ENCODE peak calls at places on chromosomes 11 and 22, in nine cellular contexts. O, J, F, A, C, G, Q, W and R are unnamed samples.

GRCh38 chr11:61075891-61076290 is 26.4 kb upstream of the CD5 start:
- DNase-seq in O (no peak), J (peak; percentile 37), F (no peak), A (no peak), C (no peak), G (peak; percentile 49), Q (peak; percentile 32), W (peak; percentile 53), R (no peak)

GRCh38 chr11:17790453-17790852 is 55.9 kb downstream of the KCNC1 start:
- DNase-seq in O (no peak), J (peak; percentile 24), F (no peak), A (no peak), C (no peak), G (no peak), Q (peak; percentile 83), W (no peak), R (no peak)

GRCh38 chr11:19187101-19187500 is 14.7 kb downstream of the CSRP3 start:
- DNase-seq in O (no peak), J (peak; percentile 31), F (peak; percentile 68), A (no peak), C (no peak), G (no peak), Q (no peak), W (no peak), R (no peak)

GRCh38 chr11:86722041-86722440 is 49.6 kb upstream of the ME3 start:
- DNase-seq in O (no peak), J (no peak), F (no peak), A (no peak), C (no peak), G (no peak), Q (peak; percentile 69), W (peak; percentile 36), R (no peak)

GRCh38 chr11:128456566-128457268 is 130.6 kb downstream of the ETS1 start:
- DNase-seq in O (no peak), J (no peak), F (no peak), A (no peak), C (no peak), G (no peak), Q (no peak), W (no peak), R (no peak)

GRCh38 chr22:24550028-24550901 is 4.7 kb downstream of the GUCD1 start:
- DNase-seq in O (no peak), J (no peak), F (no peak), A (peak; percentile 81), C (no peak), G (no peak), Q (no peak), W (no peak), R (no peak)

GRCh38 chr22:39013923-39014722 is at the start of gene APOBEC3C:
- DNase-seq in O (peak; percentile 11), J (peak; percentile 57), F (peak; percentile 78), A (peak; percentile 87), C (no peak), G (peak; percentile 60), Q (peak; percentile 90), W (peak; percentile 93), R (peak; percentile 90)

GRCh38 chr11:108734956-108735559 is 70.2 kb downstream of the DDX10 start:
- DNase-seq in O (no peak), J (no peak), F (no peak), A (no peak), C (no peak), G (no peak), Q (peak; percentile 26), W (peak; percentile 29), R (no peak)

GRCh38 chr11:81497202-81497804 is 1236.4 kb downstream of the FAM181B start:
- DNase-seq in O (no peak), J (no peak), F (peak; percentile 43), A (no peak), C (peak; percentile 20), G (peak; percentile 54), Q (peak; percentile 57), W (peak; percentile 2), R (peak; percentile 49)

GRCh38 chr11:56932572-56933235 is 56.0 kb upstream of the OR5AK2 start:
- DNase-seq in O (no peak), J (no peak), F (peak; percentile 72), A (no peak), C (peak; percentile 2), G (peak; percentile 2), Q (peak; percentile 1), W (peak; percentile 1), R (no peak)

GRCh38 chr11:112267188-112267591 is 6.5 kb upstream of the PLET1 start:
- DNase-seq in O (no peak), J (no peak), F (no peak), A (no peak), C (no peak), G (no peak), Q (no peak), W (no peak), R (no peak)

GRCh38 chr11:110059706-110060430 is 33.3 kb upstream of the ZC3H12C start:
- DNase-seq in O (no peak), J (no peak), F (peak; percentile 52), A (no peak), C (no peak), G (no peak), Q (peak; percentile 49), W (no peak), R (no peak)

GRCh38 chr22:44246615-44247326 is 66.0 kb downstream of the SHISAL1 start:
- DNase-seq in O (no peak), J (no peak), F (no peak), A (no peak), C (no peak), G (no peak), Q (no peak), W (no peak), R (no peak)